ENCODE peak calls at places on chromosomes 12 and 14, in five cellular contexts. One of them, this sample, is unnamed.
A peak's percentile ranks its signal among the peaks of the same experiment; 100 is the strongest.

GRCh38 chr14:103136388-103137271 is 13.4 kb downstream of the TNFAIP2 start:
- DNase-seq in pancreas: no peak
- DNase-seq in left lung: peak; percentile 42
- DNase-seq in psoas muscle: peak; percentile 44
- DNase-seq in MM.1S: no peak
- DNase-seq in this sample: no peak

GRCh38 chr12:116559330-116560080 is at the start of gene MAP1LC3B2:
- DNase-seq in MM.1S: peak; percentile 91
- DNase-seq in pancreas: peak; percentile 42
- DNase-seq in psoas muscle: peak; percentile 66
- DNase-seq in left lung: peak; percentile 88
- DNase-seq in this sample: no peak

GRCh38 chr14:49982522-49982951 is 89.7 kb downstream of the ARF6 start:
- DNase-seq in pancreas: no peak
- DNase-seq in MM.1S: no peak
- DNase-seq in psoas muscle: no peak
- DNase-seq in left lung: no peak
- DNase-seq in this sample: peak; percentile 71

GRCh38 chr14:77498120-77498979 is at the start of gene ISM2:
- DNase-seq in psoas muscle: no peak
- DNase-seq in pancreas: peak; percentile 23
- DNase-seq in MM.1S: peak; percentile 16
- DNase-seq in left lung: no peak
- DNase-seq in this sample: no peak

GRCh38 chr12:120983759-120984158 is 5.4 kb downstream of the HNF1A start:
- DNase-seq in MM.1S: no peak
- DNase-seq in left lung: no peak
- DNase-seq in pancreas: no peak
- DNase-seq in psoas muscle: no peak
- DNase-seq in this sample: no peak

GRCh38 chr14:81070511-81070910 is 115.1 kb downstream of the TSHR start:
- DNase-seq in pancreas: no peak
- DNase-seq in left lung: no peak
- DNase-seq in psoas muscle: no peak
- DNase-seq in MM.1S: no peak
- DNase-seq in this sample: no peak

GRCh38 chr12:48767047-48767446 is 21.8 kb downstream of the ADCY6 start:
- DNase-seq in psoas muscle: peak; percentile 78
- DNase-seq in left lung: no peak
- DNase-seq in MM.1S: no peak
- DNase-seq in pancreas: no peak
- DNase-seq in this sample: peak; percentile 69

GRCh38 chr12:97877404-97877803 is 414.8 kb downstream of the RMST start:
- DNase-seq in psoas muscle: no peak
- DNase-seq in left lung: no peak
- DNase-seq in MM.1S: no peak
- DNase-seq in pancreas: no peak
- DNase-seq in this sample: no peak

GRCh38 chr14:102209224-102209966 is 69.7 kb downstream of the WDR20 start:
- DNase-seq in psoas muscle: peak; percentile 79
- DNase-seq in MM.1S: no peak
- DNase-seq in pancreas: no peak
- DNase-seq in left lung: no peak
- DNase-seq in this sample: no peak

GRCh38 chr14:104342435-104343293 is 204.3 kb downstream of the KIF26A start:
- DNase-seq in left lung: peak; percentile 22
- DNase-seq in pancreas: no peak
- DNase-seq in psoas muscle: no peak
- DNase-seq in MM.1S: no peak
- DNase-seq in this sample: no peak

DNA sequence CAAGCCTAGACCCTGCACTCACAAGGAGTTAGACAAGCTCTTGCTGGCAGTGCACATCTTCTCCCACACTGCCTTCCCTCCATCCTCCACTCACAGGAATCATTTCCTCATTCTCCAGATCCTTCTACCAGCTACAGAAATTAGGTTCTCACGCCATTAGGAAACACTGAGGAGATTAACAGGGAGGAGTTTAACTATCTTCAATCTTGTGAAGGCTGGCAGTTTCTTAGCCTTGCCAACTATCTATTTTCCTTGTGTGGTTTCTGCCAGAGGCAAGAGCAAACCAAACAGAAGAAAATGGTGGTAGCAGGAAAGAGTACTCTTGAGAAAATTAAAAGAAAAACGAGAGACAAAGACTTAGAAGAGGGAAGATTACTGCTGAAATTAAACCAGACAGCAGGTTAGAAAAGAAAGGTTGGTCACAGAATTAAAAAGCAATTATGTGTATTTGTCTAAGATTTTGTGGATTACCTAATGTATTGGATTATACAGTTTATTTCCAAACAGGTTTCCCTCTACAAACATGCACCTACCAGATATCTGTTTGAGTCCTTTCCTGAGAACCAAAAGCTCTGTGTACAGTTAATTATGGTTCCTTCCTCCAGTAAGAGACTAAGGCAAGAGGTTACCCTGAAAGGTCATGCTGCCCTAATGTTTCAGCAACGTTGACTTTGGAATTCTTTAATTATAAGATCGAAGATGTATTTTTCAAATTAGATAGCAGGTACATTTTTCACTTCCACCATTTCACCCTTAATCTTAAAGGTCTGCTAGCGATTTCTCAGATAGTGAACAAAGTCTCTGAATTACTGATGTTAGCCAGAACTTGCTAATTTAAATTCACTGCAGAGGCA is 5.0 kb downstream of the RERG start:
- DNase-seq in psoas muscle: no peak
- DNase-seq in pancreas: no peak
- DNase-seq in left lung: no peak
- DNase-seq in MM.1S: no peak
- DNase-seq in this sample: no peak
- TF ChIP-seq CTCF in psoas muscle: no peak
- TF ChIP-seq CTCF in pancreas: no peak
- TF ChIP-seq CTCF in left lung: no peak
- TF ChIP-seq CTCF in MM.1S: no peak
- TF ChIP-seq CTCF in this sample: no peak

DNA sequence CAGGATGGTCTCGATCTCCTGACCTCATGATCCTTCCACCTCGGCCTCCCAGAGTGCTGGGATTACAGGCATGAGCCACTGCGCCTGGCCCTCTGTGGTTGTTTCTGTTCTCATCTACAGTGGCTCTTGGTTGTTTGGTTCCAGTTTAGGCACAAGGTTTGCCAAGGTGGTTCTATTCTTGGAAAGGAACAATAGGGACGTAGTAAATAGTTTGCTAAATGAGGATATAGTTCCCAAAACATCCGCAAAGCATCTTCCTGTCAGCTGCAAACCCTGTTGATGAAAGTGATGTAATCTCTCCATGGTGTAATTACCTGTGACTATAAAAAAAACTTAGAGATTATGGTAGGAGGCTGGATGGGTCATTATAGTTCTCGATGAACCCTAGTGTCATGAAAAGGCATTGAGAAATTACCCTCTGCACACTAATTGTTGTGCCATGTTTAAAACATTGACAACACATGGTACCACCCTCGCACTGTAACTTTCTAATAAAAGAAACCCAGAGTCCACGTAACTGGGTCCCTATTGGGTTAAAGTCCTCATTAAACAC is 52.9 kb downstream of the SUSD6 start:
- DNase-seq in psoas muscle: no peak
- DNase-seq in MM.1S: no peak
- DNase-seq in left lung: no peak
- DNase-seq in pancreas: no peak
- DNase-seq in this sample: no peak
- H3K4me1 ChIP-seq in psoas muscle: peaks cover 64% of the 10 kb centered on the region
- H3K4me1 ChIP-seq in MM.1S: peaks cover 3% of the 10 kb centered on the region
- H3K4me1 ChIP-seq in left lung: peaks cover 98% of the 10 kb centered on the region
- H3K4me1 ChIP-seq in pancreas: peaks cover 63% of the 10 kb centered on the region
- H3K4me1 ChIP-seq in this sample: no peaks in the 10 kb centered on the region

GRCh38 chr14:69685716-69686115 is 74.3 kb downstream of the SUSD6 start:
- DNase-seq in left lung: peak; percentile 70
- DNase-seq in pancreas: peak; percentile 59
- DNase-seq in psoas muscle: peak; percentile 87
- DNase-seq in MM.1S: no peak
- DNase-seq in this sample: peak; percentile 73

GRCh38 chr14:69685217-69685616 is 73.8 kb downstream of the SUSD6 start:
- DNase-seq in pancreas: no peak
- DNase-seq in psoas muscle: no peak
- DNase-seq in MM.1S: no peak
- DNase-seq in left lung: no peak
- DNase-seq in this sample: no peak

GRCh38 chr14:69684461-69685183 is 73.2 kb downstream of the SUSD6 start:
- DNase-seq in left lung: no peak
- DNase-seq in MM.1S: no peak
- DNase-seq in psoas muscle: peak; percentile 63
- DNase-seq in pancreas: no peak
- DNase-seq in this sample: no peak

GRCh38 chr14:69682607-69683263 is 71.3 kb downstream of the SUSD6 start:
- DNase-seq in psoas muscle: no peak
- DNase-seq in pancreas: no peak
- DNase-seq in left lung: no peak
- DNase-seq in MM.1S: peak; percentile 26
- DNase-seq in this sample: no peak

DNA sequence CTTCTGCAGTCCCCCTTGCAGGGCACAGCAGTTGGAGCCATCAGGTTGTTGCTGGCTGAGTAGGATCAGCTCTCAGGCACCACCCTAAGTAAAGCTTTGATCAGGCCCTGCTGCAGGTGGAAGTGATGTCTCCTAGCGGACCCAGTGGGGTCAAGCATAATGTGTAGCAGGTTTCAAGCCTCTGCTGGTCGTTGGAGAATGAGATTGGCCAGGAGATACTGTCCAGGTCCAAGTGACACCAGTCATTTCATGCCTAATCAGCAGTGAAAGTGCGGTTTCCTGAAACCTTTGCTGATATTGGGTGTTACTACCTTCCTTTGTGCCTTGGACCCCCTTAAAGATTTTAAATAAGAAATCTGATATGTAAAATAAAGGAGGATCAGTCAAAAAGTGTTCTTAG is 72.6 kb downstream of the SUSD6 start:
- DNase-seq in psoas muscle: no peak
- DNase-seq in left lung: no peak
- DNase-seq in MM.1S: no peak
- DNase-seq in pancreas: no peak
- DNase-seq in this sample: no peak
- TF ChIP-seq CTCF in psoas muscle: no peak
- TF ChIP-seq CTCF in left lung: no peak
- TF ChIP-seq CTCF in MM.1S: no peak
- TF ChIP-seq CTCF in pancreas: no peak
- TF ChIP-seq CTCF in this sample: no peak

DNA sequence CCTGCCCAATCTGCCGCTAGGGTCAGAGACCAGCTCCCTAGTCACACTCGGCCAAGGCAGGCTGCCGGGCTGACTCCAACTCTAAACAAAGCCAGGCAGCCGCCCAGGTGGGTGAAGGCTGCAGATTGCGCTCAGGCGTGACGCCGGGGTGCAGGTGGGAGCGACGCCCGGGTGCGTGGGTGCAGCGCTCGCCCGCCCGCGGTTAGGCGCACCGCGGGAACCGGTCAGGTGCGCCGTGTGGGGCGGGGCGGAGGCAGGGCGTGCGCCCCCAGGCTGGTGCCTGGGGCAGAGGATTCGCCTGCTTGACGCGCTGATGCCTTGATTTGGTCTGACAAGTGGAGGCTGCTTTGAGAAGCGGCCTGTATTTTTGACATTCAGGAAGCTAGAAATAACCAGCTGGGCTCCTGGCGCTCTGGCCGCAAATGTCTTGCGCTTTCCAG is 126.7 kb upstream of the HIF1A start:
- DNase-seq in psoas muscle: no peak
- DNase-seq in pancreas: peak; percentile 76
- DNase-seq in left lung: peak; percentile 63
- DNase-seq in MM.1S: peak; percentile 42
- DNase-seq in this sample: peak; percentile 57
- H3K4me1 ChIP-seq in psoas muscle: peaks cover 16% of the 10 kb centered on the region
- H3K4me1 ChIP-seq in pancreas: peaks cover 31% of the 10 kb centered on the region
- H3K4me1 ChIP-seq in left lung: peaks cover 98% of the 10 kb centered on the region
- H3K4me1 ChIP-seq in MM.1S: no peaks in the 10 kb centered on the region
- H3K4me1 ChIP-seq in this sample: peaks cover 44% of the 10 kb centered on the region

DNA sequence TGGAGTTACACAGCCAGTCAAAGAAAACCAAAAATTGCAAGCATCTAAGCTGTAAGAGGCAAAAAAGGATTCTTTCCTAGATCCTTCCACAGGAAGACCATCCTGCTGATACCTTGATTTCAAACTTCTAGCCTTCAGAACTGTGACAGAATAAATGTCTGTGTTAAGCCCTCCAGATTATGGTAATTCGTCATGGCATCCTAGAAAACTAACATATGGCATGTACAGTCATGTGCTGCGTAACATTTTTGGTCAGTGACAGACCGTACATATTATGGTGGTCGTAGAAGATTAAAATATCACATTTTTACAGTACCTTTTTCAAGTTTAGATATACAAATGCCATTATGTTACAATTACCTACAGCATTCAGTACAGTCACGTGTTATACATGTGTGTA is 660.9 kb upstream of the LMO3 start:
- DNase-seq in psoas muscle: no peak
- DNase-seq in pancreas: no peak
- DNase-seq in left lung: no peak
- DNase-seq in MM.1S: no peak
- DNase-seq in this sample: no peak
- TF ChIP-seq CTCF in psoas muscle: no peak
- TF ChIP-seq CTCF in pancreas: no peak
- TF ChIP-seq CTCF in left lung: no peak
- TF ChIP-seq CTCF in MM.1S: no peak
- TF ChIP-seq CTCF in this sample: no peak

This sample was measured in right atrium auricular region.